ENCODE peak calls at places on chromosomes 7 and 10, in six cellular contexts. J, T, N, F, E and S are unnamed samples.

GRCh38 chr7:1192171-1192676 is 32.2 kb upstream of the ZFAND2A start:
- DNase-seq in J (peak; percentile 34), T (no peak), N (no peak), F (no peak), E (no peak), S (no peak)

GRCh38 chr7:80584778-80585177 is 53.7 kb upstream of the CD36 start:
- DNase-seq in J (peak; percentile 25), T (no peak), N (no peak), F (no peak), E (no peak), S (peak; percentile 16)

GRCh38 chr7:151839511-151839921 is 37.4 kb downstream of the PRKAG2 start:
- DNase-seq in J (no peak), T (no peak), N (no peak), F (no peak), E (no peak), S (no peak)

GRCh38 chr10:10313099-10313875 is 704.4 kb upstream of the CELF2 start:
- DNase-seq in J (no peak), T (no peak), N (no peak), F (no peak), E (no peak), S (no peak)

GRCh38 chr7:113730309-113730955 is 188.4 kb downstream of the PPP1R3A start:
- DNase-seq in J (no peak), T (no peak), N (no peak), F (no peak), E (peak; percentile 74), S (no peak)

GRCh38 chr7:64795176-64795575 is 948 bp downstream of the ZNF138 start:
- DNase-seq in J (no peak), T (no peak), N (no peak), F (no peak), E (no peak), S (peak; percentile 34)

GRCh38 chr7:41268874-41269273 is 434.0 kb downstream of the INHBA start:
- DNase-seq in J (no peak), T (no peak), N (no peak), F (no peak), E (no peak), S (no peak)

GRCh38 chr10:34290412-34291082 is 524.5 kb downstream of the PARD3 start:
- DNase-seq in J (no peak), T (no peak), N (no peak), F (no peak), E (peak; percentile 32), S (no peak)

GRCh38 chr7:70047891-70048448 is 449.7 kb downstream of the AUTS2 start:
- DNase-seq in J (no peak), T (no peak), N (no peak), F (no peak), E (no peak), S (peak; percentile 70)

GRCh38 chr10:130453721-130454542 is 317.7 kb downstream of the GLRX3 start:
- DNase-seq in J (no peak), T (no peak), N (no peak), F (no peak), E (no peak), S (no peak)

GRCh38 chr10:95613330-95613729 is 43.2 kb downstream of the ALDH18A1 start:
- DNase-seq in J (no peak), T (no peak), N (no peak), F (no peak), E (no peak), S (no peak)

GRCh38 chr7:93232673-93233018 is 480 bp downstream of the VPS50 start:
- DNase-seq in J (no peak), T (no peak), N (no peak), F (no peak), E (no peak), S (peak; percentile 22)

GRCh38 chr7:91503934-91504575 is 239.8 kb downstream of the FZD1 start:
- DNase-seq in J (no peak), T (no peak), N (no peak), F (no peak), E (no peak), S (no peak)

GRCh38 chr10:66837990-66838389 is 87.8 kb upstream of the LRRTM3 start:
- DNase-seq in J (no peak), T (no peak), N (no peak), F (no peak), E (peak; percentile 84), S (no peak)

GRCh38 chr7:3436746-3437145 is 135.7 kb downstream of the SDK1 start:
- DNase-seq in J (peak; percentile 74), T (no peak), N (no peak), F (no peak), E (peak; percentile 35), S (no peak)

GRCh38 chr10:49237985-49238384 is 49.8 kb upstream of the TMEM273 start:
- DNase-seq in J (no peak), T (no peak), N (no peak), F (no peak), E (no peak), S (peak; percentile 6)

GRCh38 chr10:126468876-126469643 is 80.8 kb upstream of the ADAM12 start:
- DNase-seq in J (no peak), T (no peak), N (no peak), F (no peak), E (peak; percentile 87), S (no peak)

GRCh38 chr10:132527338-132528063 is 10.1 kb upstream of the INPP5A start:
- DNase-seq in J (no peak), T (no peak), N (no peak), F (no peak), E (no peak), S (no peak)

GRCh38 chr7:110502893-110503465 is 587.9 kb upstream of the LRRN3 start:
- DNase-seq in J (no peak), T (no peak), N (no peak), F (no peak), E (peak; percentile 56), S (no peak)

GRCh38 chr10:47379901-47380300 is 4.2 kb downstream of the ZNF488 start:
- DNase-seq in J (no peak), T (no peak), N (no peak), F (no peak), E (no peak), S (no peak)

GRCh38 chr7:105187302-105188169 is 173.5 kb downstream of the KMT2E start:
- DNase-seq in J (peak; percentile 40), T (no peak), N (no peak), F (no peak), E (no peak), S (no peak)

GRCh38 chr10:126016156-126016805 is 119.9 kb downstream of the FANK1 start:
- DNase-seq in J (peak; percentile 32), T (no peak), N (no peak), F (no peak), E (no peak), S (no peak)

GRCh38 chr10:77702166-77702565 is 64.6 kb upstream of the KCNMA1 start:
- DNase-seq in J (peak; percentile 73), T (no peak), N (no peak), F (no peak), E (peak; percentile 85), S (no peak)

GRCh38 chr7:74311305-74311744 is 22.1 kb downstream of the CLIP2 start:
- DNase-seq in J (peak; percentile 71), T (no peak), N (no peak), F (no peak), E (no peak), S (no peak)

GRCh38 chr7:105011771-105012502 is 2.1 kb upstream of the KMT2E start:
- DNase-seq in J (no peak), T (peak; percentile 19), N (no peak), F (no peak), E (no peak), S (peak; percentile 15)

GRCh38 chr7:82699773-82700186 is 256.2 kb upstream of the CACNA2D1 start:
- DNase-seq in J (peak; percentile 4), T (no peak), N (no peak), F (peak; percentile 35), E (peak; percentile 69), S (peak; percentile 26)

GRCh38 chr10:112210672-112211071 is 27.1 kb upstream of the GPAM start:
- DNase-seq in J (no peak), T (no peak), N (no peak), F (no peak), E (no peak), S (no peak)

GRCh38 chr7:1670894-1671875 is 1.1 kb downstream of the ELFN1 start:
- DNase-seq in J (no peak), T (no peak), N (peak; percentile 51), F (no peak), E (no peak), S (no peak)

GRCh38 chr10:66931340-66931948 is 5.6 kb downstream of the LRRTM3 start:
- DNase-seq in J (peak; percentile 30), T (no peak), N (no peak), F (peak; percentile 8), E (peak; percentile 68), S (peak; percentile 73)

GRCh38 chr7:138885383-138886147 is 87.6 kb upstream of the ATP6V0A4 start:
- DNase-seq in J (no peak), T (no peak), N (no peak), F (no peak), E (no peak), S (peak; percentile 19)
- TF ChIP-seq CTCF in J (no peak), T (no peak), N (no peak), F (no peak), E (peak; percentile 15), S (peak; percentile 32)

GRCh38 chr10:75853085-75853484 is 421.7 kb downstream of the LRMDA start:
- DNase-seq in J (no peak), T (no peak), N (no peak), F (no peak), E (no peak), S (peak; percentile 27)
- TF ChIP-seq CTCF in J (peak; percentile 16), T (no peak), N (peak; percentile 26), F (no peak), E (peak; percentile 44), S (peak; percentile 53)

GRCh38 chr10:27241640-27242472 is 1.3 kb upstream of the ACBD5 start:
- DNase-seq in J (peak; percentile 81), T (peak; percentile 85), N (peak; percentile 97), F (peak; percentile 91), E (peak; percentile 87), S (peak; percentile 98)
- TF ChIP-seq CTCF in J (peak; percentile 31), T (peak; percentile 49), N (peak; percentile 29), F (no peak), E (peak; percentile 42), S (peak; percentile 42)

DNA sequence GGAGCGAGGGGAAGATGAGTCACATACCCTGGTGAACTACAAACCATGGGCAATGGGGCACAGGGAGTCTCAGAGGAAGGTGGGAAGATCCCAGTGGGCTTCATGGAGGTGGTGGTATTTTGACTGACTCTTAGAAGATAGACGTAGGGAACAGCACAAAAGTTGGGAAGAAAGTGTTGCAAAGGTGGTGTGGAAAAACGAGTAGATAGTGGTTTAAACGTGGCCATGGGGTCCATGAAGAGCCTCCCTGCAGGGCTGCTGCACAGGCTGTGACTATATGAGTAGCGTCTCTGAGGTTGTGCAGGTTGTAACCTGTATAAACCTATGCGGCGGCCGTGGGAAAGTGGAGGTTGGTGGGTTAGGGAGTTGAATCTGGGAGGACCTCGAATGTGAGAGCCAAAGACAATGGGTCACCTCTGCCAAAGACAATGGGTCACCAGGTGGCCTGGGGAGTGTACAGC is 13.8 kb downstream of the LZTS2 start:
- DNase-seq in J (no peak), T (no peak), N (no peak), F (no peak), E (no peak), S (no peak)
- TF ChIP-seq CTCF in J (no peak), T (no peak), N (no peak), F (no peak), E (no peak), S (no peak)